ENCODE peak calls at places on chromosomes 6 and 20, in four cellular contexts. One of them, this sample, is unnamed.

GRCh38 chr6:126188271-126188909 is 151.5 kb upstream of the CENPW start:
- DNase-seq in CD8-positive, alpha-beta T cell: no peak
- DNase-seq in HCEC 1CT: peak; percentile 82
- DNase-seq in AML-193: no peak
- DNase-seq in this sample: no peak

GRCh38 chr20:47438464-47439381 is 63.0 kb upstream of the NCOA3 start:
- DNase-seq in AML-193: no peak
- DNase-seq in HCEC 1CT: no peak
- DNase-seq in CD8-positive, alpha-beta T cell: no peak
- DNase-seq in this sample: no peak

GRCh38 chr6:28522594-28523557 is 2.8 kb upstream of the GPX5 start:
- DNase-seq in CD8-positive, alpha-beta T cell: no peak
- DNase-seq in AML-193: no peak
- DNase-seq in HCEC 1CT: no peak
- DNase-seq in this sample: peak; percentile 42

GRCh38 chr6:104431096-104431495 is 428.6 kb downstream of the HACE1 start:
- DNase-seq in AML-193: no peak
- DNase-seq in CD8-positive, alpha-beta T cell: no peak
- DNase-seq in HCEC 1CT: no peak
- DNase-seq in this sample: no peak

GRCh38 chr6:39508513-39508912 is 186.0 kb upstream of the KCNK16 start:
- DNase-seq in CD8-positive, alpha-beta T cell: no peak
- DNase-seq in HCEC 1CT: no peak
- DNase-seq in AML-193: no peak
- DNase-seq in this sample: no peak

GRCh38 chr6:167796668-167797031 is 30.1 kb upstream of the AFDN start:
- DNase-seq in AML-193: no peak
- DNase-seq in CD8-positive, alpha-beta T cell: no peak
- DNase-seq in HCEC 1CT: no peak
- DNase-seq in this sample: no peak

GRCh38 chr6:112235956-112236355 is 18.4 kb downstream of the LAMA4 start:
- DNase-seq in CD8-positive, alpha-beta T cell: no peak
- DNase-seq in AML-193: no peak
- DNase-seq in HCEC 1CT: peak; percentile 76
- DNase-seq in this sample: no peak

GRCh38 chr6:122405417-122405816 is 6.0 kb downstream of the HSF2 start:
- DNase-seq in HCEC 1CT: peak; percentile 27
- DNase-seq in CD8-positive, alpha-beta T cell: no peak
- DNase-seq in AML-193: no peak
- DNase-seq in this sample: no peak

GRCh38 chr6:27474172-27474465 is 1.2 kb upstream of the ZNF184 start:
- DNase-seq in HCEC 1CT: no peak
- DNase-seq in CD8-positive, alpha-beta T cell: no peak
- DNase-seq in AML-193: no peak
- DNase-seq in this sample: no peak

GRCh38 chr6:82057846-82058554 is 189.5 kb downstream of the IBTK start:
- DNase-seq in CD8-positive, alpha-beta T cell: no peak
- DNase-seq in HCEC 1CT: peak; percentile 79
- DNase-seq in AML-193: no peak
- DNase-seq in this sample: no peak

GRCh38 chr6:150599199-150600002 is at the start of gene PLEKHG1:
- DNase-seq in CD8-positive, alpha-beta T cell: peak; percentile 29
- DNase-seq in AML-193: peak; percentile 32
- DNase-seq in HCEC 1CT: no peak
- DNase-seq in this sample: peak; percentile 65

GRCh38 chr6:89042664-89043063 is 37.9 kb upstream of the PNRC1 start:
- DNase-seq in HCEC 1CT: no peak
- DNase-seq in AML-193: no peak
- DNase-seq in CD8-positive, alpha-beta T cell: no peak
- DNase-seq in this sample: no peak

GRCh38 chr6:88380618-88381288 is 214.6 kb upstream of the CNR1 start:
- DNase-seq in HCEC 1CT: no peak
- DNase-seq in AML-193: no peak
- DNase-seq in CD8-positive, alpha-beta T cell: no peak
- DNase-seq in this sample: no peak

GRCh38 chr20:17998446-17998845 is 29.6 kb downstream of the MGME1 start:
- DNase-seq in HCEC 1CT: no peak
- DNase-seq in CD8-positive, alpha-beta T cell: no peak
- DNase-seq in AML-193: no peak
- DNase-seq in this sample: no peak

GRCh38 chr6:149031545-149032317 is 284.9 kb downstream of the UST start:
- DNase-seq in HCEC 1CT: peak; percentile 95
- DNase-seq in CD8-positive, alpha-beta T cell: no peak
- DNase-seq in AML-193: peak; percentile 20
- DNase-seq in this sample: peak; percentile 29

GRCh38 chr20:3423126-3423525 is 15.7 kb upstream of the DNAAF9 start:
- DNase-seq in AML-193: peak; percentile 24
- DNase-seq in CD8-positive, alpha-beta T cell: no peak
- DNase-seq in HCEC 1CT: no peak
- DNase-seq in this sample: no peak

GRCh38 chr6:139742671-139743070 is 368.2 kb upstream of the CITED2 start:
- DNase-seq in HCEC 1CT: peak; percentile 1
- DNase-seq in CD8-positive, alpha-beta T cell: no peak
- DNase-seq in AML-193: no peak
- DNase-seq in this sample: no peak

GRCh38 chr6:40343887-40344565 is 243.1 kb downstream of the LRFN2 start:
- DNase-seq in CD8-positive, alpha-beta T cell: no peak
- DNase-seq in HCEC 1CT: no peak
- DNase-seq in AML-193: no peak
- DNase-seq in this sample: no peak

GRCh38 chr6:53718597-53719460 is 53.3 kb upstream of the KLHL31 start:
- DNase-seq in AML-193: peak; percentile 87
- DNase-seq in HCEC 1CT: peak; percentile 65
- DNase-seq in CD8-positive, alpha-beta T cell: no peak
- DNase-seq in this sample: no peak

GRCh38 chr6:14728396-14729024 is 517.4 kb upstream of the JARID2 start:
- DNase-seq in HCEC 1CT: peak; percentile 82
- DNase-seq in AML-193: peak; percentile 39
- DNase-seq in CD8-positive, alpha-beta T cell: no peak
- DNase-seq in this sample: no peak

GRCh38 chr6:10434235-10434634 is 19.4 kb upstream of the TFAP2A start:
- DNase-seq in CD8-positive, alpha-beta T cell: no peak
- DNase-seq in AML-193: peak; percentile 87
- DNase-seq in HCEC 1CT: peak; percentile 31
- DNase-seq in this sample: no peak

GRCh38 chr6:113859349-113860164 is 2.4 kb downstream of the MARCKS start:
- DNase-seq in AML-193: no peak
- DNase-seq in CD8-positive, alpha-beta T cell: no peak
- DNase-seq in HCEC 1CT: peak; percentile 62
- DNase-seq in this sample: no peak

GRCh38 chr6:105596284-105596755 is 193.4 kb upstream of the PREP start:
- DNase-seq in HCEC 1CT: peak; percentile 95
- DNase-seq in AML-193: no peak
- DNase-seq in CD8-positive, alpha-beta T cell: no peak
- DNase-seq in this sample: no peak

GRCh38 chr20:43987018-43987417 is 72.4 kb downstream of the TOX2 start:
- DNase-seq in AML-193: no peak
- DNase-seq in CD8-positive, alpha-beta T cell: no peak
- DNase-seq in HCEC 1CT: no peak
- DNase-seq in this sample: no peak

GRCh38 chr6:137218473-137218916 is 690 bp downstream of the IFNGR1 start:
- DNase-seq in CD8-positive, alpha-beta T cell: peak; percentile 7
- DNase-seq in HCEC 1CT: peak; percentile 37
- DNase-seq in AML-193: peak; percentile 91
- DNase-seq in this sample: no peak

GRCh38 chr6:49666930-49667369 is 30.3 kb upstream of the RHAG start:
- DNase-seq in HCEC 1CT: no peak
- DNase-seq in AML-193: no peak
- DNase-seq in CD8-positive, alpha-beta T cell: no peak
- DNase-seq in this sample: no peak

GRCh38 chr6:52595000-52595795 is 18.3 kb upstream of the TRAM2 start:
- DNase-seq in CD8-positive, alpha-beta T cell: no peak
- DNase-seq in AML-193: peak; percentile 24
- DNase-seq in HCEC 1CT: peak; percentile 96
- DNase-seq in this sample: no peak

GRCh38 chr6:683742-684440 is 9.0 kb downstream of the EXOC2 start:
- DNase-seq in AML-193: no peak
- DNase-seq in HCEC 1CT: peak; percentile 85
- DNase-seq in CD8-positive, alpha-beta T cell: no peak
- DNase-seq in this sample: no peak

GRCh38 chr20:2130668-2131067 is 29.0 kb downstream of the STK35 start:
- DNase-seq in HCEC 1CT: no peak
- DNase-seq in CD8-positive, alpha-beta T cell: no peak
- DNase-seq in AML-193: no peak
- DNase-seq in this sample: no peak

GRCh38 chr6:11187301-11187700 is 45.2 kb downstream of the NEDD9 start:
- DNase-seq in AML-193: no peak
- DNase-seq in HCEC 1CT: no peak
- DNase-seq in CD8-positive, alpha-beta T cell: no peak
- DNase-seq in this sample: no peak

GRCh38 chr6:132320007-132320406 is 81.3 kb downstream of the MOXD1 start:
- DNase-seq in AML-193: no peak
- DNase-seq in CD8-positive, alpha-beta T cell: no peak
- DNase-seq in HCEC 1CT: peak; percentile 41
- DNase-seq in this sample: no peak

GRCh38 chr6:29375191-29375590 is at the start of gene OR12D3:
- DNase-seq in HCEC 1CT: no peak
- DNase-seq in AML-193: no peak
- DNase-seq in CD8-positive, alpha-beta T cell: no peak
- DNase-seq in this sample: no peak

GRCh38 chr20:24389686-24390085 is 79.7 kb upstream of the SYNDIG1 start:
- DNase-seq in HCEC 1CT: no peak
- DNase-seq in CD8-positive, alpha-beta T cell: no peak
- DNase-seq in AML-193: peak; percentile 67
- DNase-seq in this sample: peak; percentile 23

GRCh38 chr6:80094017-80094416 is 12.5 kb upstream of the BCKDHB start:
- DNase-seq in CD8-positive, alpha-beta T cell: no peak
- DNase-seq in AML-193: peak; percentile 38
- DNase-seq in HCEC 1CT: no peak
- DNase-seq in this sample: no peak

This sample was measured in activated T-cell treated with anti-CD3 and anti-CD28 coated beads, Interleukin-2, amount 50 U/mL, for 1 hour.